ENCODE peak calls at places on chromosomes 16 and 17, in six cellular contexts. One of them, this sample, is unnamed.

GRCh38 chr17:8153550-8153956 is 1.3 kb upstream of the PER1 start:
- DNase-seq in mesendoderm: peak; percentile 72
- DNase-seq in H1: no peak
- DNase-seq in IMR-90: peak; percentile 97
- DNase-seq in neuronal stem cell: no peak
- DNase-seq in mesenchymal stem cell: peak; percentile 98
- DNase-seq in this sample: peak; percentile 55

GRCh38 chr17:78401246-78401645 is 22.8 kb downstream of the PGS1 start:
- DNase-seq in neuronal stem cell: no peak
- DNase-seq in H1: no peak
- DNase-seq in mesendoderm: peak; percentile 51
- DNase-seq in IMR-90: peak; percentile 31
- DNase-seq in mesenchymal stem cell: peak; percentile 54
- DNase-seq in this sample: no peak

GRCh38 chr16:48901712-48902374 is 291.9 kb upstream of the N4BP1 start:
- DNase-seq in mesenchymal stem cell: no peak
- DNase-seq in neuronal stem cell: no peak
- DNase-seq in IMR-90: no peak
- DNase-seq in mesendoderm: peak; percentile 39
- DNase-seq in H1: no peak
- DNase-seq in this sample: peak; percentile 24

GRCh38 chr17:34131386-34131785 is 123.7 kb upstream of the CCL2 start:
- DNase-seq in mesendoderm: no peak
- DNase-seq in neuronal stem cell: no peak
- DNase-seq in IMR-90: no peak
- DNase-seq in H1: no peak
- DNase-seq in mesenchymal stem cell: no peak
- DNase-seq in this sample: no peak

GRCh38 chr16:19831678-19832077 is 53.0 kb downstream of the GPRC5B start:
- DNase-seq in mesenchymal stem cell: peak; percentile 83
- DNase-seq in IMR-90: peak; percentile 89
- DNase-seq in H1: no peak
- DNase-seq in neuronal stem cell: no peak
- DNase-seq in mesendoderm: no peak
- DNase-seq in this sample: no peak

GRCh38 chr17:17344507-17345293 is 41.5 kb downstream of the NT5M start:
- DNase-seq in IMR-90: no peak
- DNase-seq in mesenchymal stem cell: no peak
- DNase-seq in neuronal stem cell: no peak
- DNase-seq in H1: no peak
- DNase-seq in mesendoderm: no peak
- DNase-seq in this sample: peak; percentile 24

GRCh38 chr16:27322858-27323780 is 9.3 kb downstream of the IL4R start:
- DNase-seq in mesenchymal stem cell: no peak
- DNase-seq in mesendoderm: peak; percentile 80
- DNase-seq in H1: no peak
- DNase-seq in IMR-90: no peak
- DNase-seq in neuronal stem cell: no peak
- DNase-seq in this sample: no peak

GRCh38 chr17:47180337-47180736 is 8.8 kb downstream of the CDC27 start:
- DNase-seq in mesendoderm: no peak
- DNase-seq in IMR-90: no peak
- DNase-seq in mesenchymal stem cell: no peak
- DNase-seq in H1: no peak
- DNase-seq in neuronal stem cell: no peak
- DNase-seq in this sample: no peak

GRCh38 chr17:45276031-45276430 is 14.1 kb upstream of the SPATA32 start:
- DNase-seq in neuronal stem cell: no peak
- DNase-seq in IMR-90: peak; percentile 87
- DNase-seq in mesenchymal stem cell: peak; percentile 76
- DNase-seq in mesendoderm: peak; percentile 41
- DNase-seq in H1: no peak
- DNase-seq in this sample: no peak

GRCh38 chr17:82929011-82929622 is 89.3 kb upstream of the ZNF750 start:
- DNase-seq in mesendoderm: no peak
- DNase-seq in H1: no peak
- DNase-seq in neuronal stem cell: no peak
- DNase-seq in IMR-90: no peak
- DNase-seq in mesenchymal stem cell: no peak
- DNase-seq in this sample: no peak

GRCh38 chr16:4535627-4536108 is 2.9 kb downstream of the CDIP1 start:
- DNase-seq in neuronal stem cell: no peak
- DNase-seq in mesenchymal stem cell: no peak
- DNase-seq in IMR-90: no peak
- DNase-seq in H1: no peak
- DNase-seq in mesendoderm: no peak
- DNase-seq in this sample: no peak

GRCh38 chr16:66344533-66345145 is 21.9 kb upstream of the CDH5 start:
- DNase-seq in neuronal stem cell: no peak
- DNase-seq in IMR-90: peak; percentile 48
- DNase-seq in H1: no peak
- DNase-seq in mesenchymal stem cell: peak; percentile 44
- DNase-seq in mesendoderm: no peak
- DNase-seq in this sample: no peak

GRCh38 chr17:21161498-21162393 is 35.0 kb downstream of the DHRS7B start:
- DNase-seq in mesendoderm: no peak
- DNase-seq in H1: no peak
- DNase-seq in neuronal stem cell: no peak
- DNase-seq in IMR-90: peak; percentile 69
- DNase-seq in mesenchymal stem cell: peak; percentile 12
- DNase-seq in this sample: no peak

GRCh38 chr17:41718287-41718645 is 6.1 kb downstream of the GAST start:
- DNase-seq in mesenchymal stem cell: no peak
- DNase-seq in H1: no peak
- DNase-seq in mesendoderm: no peak
- DNase-seq in IMR-90: no peak
- DNase-seq in neuronal stem cell: no peak
- DNase-seq in this sample: no peak

GRCh38 chr17:78568494-78569115 is 8.6 kb downstream of the DNAH17 start:
- DNase-seq in IMR-90: peak; percentile 37
- DNase-seq in mesenchymal stem cell: peak; percentile 66
- DNase-seq in neuronal stem cell: no peak
- DNase-seq in mesendoderm: no peak
- DNase-seq in H1: no peak
- DNase-seq in this sample: no peak

GRCh38 chr17:7889166-7889584 is 586 bp downstream of the CHD3 start:
- DNase-seq in mesendoderm: peak; percentile 57
- DNase-seq in H1: no peak
- DNase-seq in neuronal stem cell: peak; percentile 66
- DNase-seq in mesenchymal stem cell: peak; percentile 94
- DNase-seq in IMR-90: peak; percentile 86
- DNase-seq in this sample: peak; percentile 71

GRCh38 chr16:22373662-22374310 is 633 bp downstream of the CDR2 start:
- DNase-seq in mesendoderm: peak; percentile 44
- DNase-seq in H1: no peak
- DNase-seq in IMR-90: no peak
- DNase-seq in mesenchymal stem cell: peak; percentile 43
- DNase-seq in neuronal stem cell: peak; percentile 23
- DNase-seq in this sample: peak; percentile 38

GRCh38 chr17:40322417-40323315 is 13.7 kb downstream of the RARA start:
- DNase-seq in mesenchymal stem cell: peak; percentile 97
- DNase-seq in neuronal stem cell: no peak
- DNase-seq in IMR-90: peak; percentile 81
- DNase-seq in mesendoderm: peak; percentile 90
- DNase-seq in H1: no peak
- DNase-seq in this sample: peak; percentile 65

GRCh38 chr16:12462690-12463646 is 340.7 kb downstream of the CPPED1 start:
- DNase-seq in neuronal stem cell: no peak
- DNase-seq in IMR-90: peak; percentile 82
- DNase-seq in mesenchymal stem cell: peak; percentile 57
- DNase-seq in mesendoderm: no peak
- DNase-seq in H1: no peak
- DNase-seq in this sample: no peak

GRCh38 chr16:53052519-53053501 is at the start of gene CHD9NB:
- DNase-seq in mesendoderm: peak; percentile 49
- DNase-seq in IMR-90: peak; percentile 86
- DNase-seq in neuronal stem cell: no peak
- DNase-seq in H1: no peak
- DNase-seq in mesenchymal stem cell: peak; percentile 89
- DNase-seq in this sample: no peak

DNA sequence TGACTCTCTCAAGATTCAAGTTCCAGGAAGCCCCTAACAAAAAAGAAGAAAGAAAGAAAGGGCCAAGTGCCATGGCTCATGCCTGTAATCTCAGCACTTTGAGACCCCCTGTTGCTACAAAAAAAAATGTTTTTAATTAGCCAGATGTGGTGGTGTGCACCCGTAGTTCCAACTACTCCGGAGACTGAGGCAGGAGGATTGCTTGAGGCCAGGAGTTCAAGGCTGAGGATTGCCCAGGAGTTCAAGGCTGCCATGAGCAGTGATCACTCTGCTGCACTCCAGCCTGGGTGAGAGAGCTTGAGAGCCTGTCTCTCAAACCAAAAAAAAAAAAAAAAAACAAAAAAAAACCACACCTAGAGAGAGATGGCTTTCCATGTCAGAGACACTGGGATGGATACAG is 18.8 kb downstream of the TLE7 start:
- DNase-seq in neuronal stem cell: no peak
- DNase-seq in H1: no peak
- DNase-seq in mesenchymal stem cell: no peak
- DNase-seq in mesendoderm: no peak
- DNase-seq in IMR-90: no peak
- DNase-seq in this sample: no peak
- H2BK15ac ChIP-seq in neuronal stem cell: no peak overlapping the region
- H2BK15ac ChIP-seq in H1: no peak overlapping the region
- H2BK15ac ChIP-seq in mesenchymal stem cell: no peak overlapping the region
- H2BK15ac ChIP-seq in mesendoderm: no peak overlapping the region
- H2BK15ac ChIP-seq in IMR-90: no peak overlapping the region
- H2BK15ac ChIP-seq in this sample: no peak overlapping the region

GRCh38 chr17:77354420-77354720 is 213.6 kb downstream of the SEC14L1 start:
- DNase-seq in neuronal stem cell: no peak
- DNase-seq in H1: no peak
- DNase-seq in mesendoderm: no peak
- DNase-seq in mesenchymal stem cell: no peak
- DNase-seq in IMR-90: no peak
- DNase-seq in this sample: no peak

GRCh38 chr17:77352441-77352840 is 211.7 kb downstream of the SEC14L1 start:
- DNase-seq in mesendoderm: no peak
- DNase-seq in neuronal stem cell: no peak
- DNase-seq in mesenchymal stem cell: no peak
- DNase-seq in IMR-90: no peak
- DNase-seq in H1: no peak
- DNase-seq in this sample: no peak

GRCh38 chr17:77354721-77355455 is 214.1 kb downstream of the SEC14L1 start:
- DNase-seq in mesendoderm: no peak
- DNase-seq in H1: no peak
- DNase-seq in mesenchymal stem cell: peak; percentile 97
- DNase-seq in neuronal stem cell: no peak
- DNase-seq in IMR-90: peak; percentile 98
- DNase-seq in this sample: peak; percentile 36

GRCh38 chr17:77352996-77353395 is 212.2 kb downstream of the SEC14L1 start:
- DNase-seq in mesendoderm: no peak
- DNase-seq in H1: no peak
- DNase-seq in mesenchymal stem cell: no peak
- DNase-seq in neuronal stem cell: no peak
- DNase-seq in IMR-90: no peak
- DNase-seq in this sample: no peak

DNA sequence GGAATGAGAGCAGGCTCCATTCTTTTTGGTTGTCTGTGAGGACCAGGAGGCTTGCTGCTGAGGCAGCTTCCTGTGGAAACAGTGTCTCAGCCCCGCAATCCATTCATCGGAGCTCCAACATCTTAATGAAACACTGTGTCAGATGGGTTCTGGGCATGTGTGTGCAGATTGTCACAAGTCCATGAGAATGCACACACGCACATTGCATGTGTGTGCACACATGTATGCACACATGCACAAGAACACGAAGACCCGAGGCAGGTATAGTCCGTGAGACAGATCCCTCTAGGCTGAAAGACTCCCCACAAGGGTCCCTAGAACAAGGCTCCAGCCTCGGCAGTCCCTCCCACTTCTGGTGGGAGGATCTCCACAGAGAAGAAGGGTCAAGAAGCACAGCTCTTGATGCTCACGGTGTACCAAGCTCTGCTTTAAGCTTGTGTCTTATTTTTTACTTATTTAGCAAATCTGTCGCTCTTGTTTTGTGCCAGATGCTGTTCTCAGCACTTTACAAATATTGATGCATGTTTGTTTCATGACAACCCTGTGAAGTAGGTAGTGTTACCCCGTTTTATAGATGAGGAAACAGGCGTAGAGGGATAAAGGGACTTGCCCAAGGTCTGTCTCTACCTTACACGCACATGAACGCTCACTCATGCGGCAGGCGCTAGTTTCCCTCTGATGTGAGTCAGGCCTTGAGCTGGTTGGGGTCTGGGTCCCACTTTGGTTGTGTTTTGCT is 213.1 kb downstream of the SEC14L1 start:
- DNase-seq in mesenchymal stem cell: no peak
- DNase-seq in IMR-90: peak; percentile 53
- DNase-seq in H1: no peak
- DNase-seq in mesendoderm: no peak
- DNase-seq in neuronal stem cell: no peak
- DNase-seq in this sample: no peak
- H2BK15ac ChIP-seq in mesenchymal stem cell: no peak overlapping the region
- H2BK15ac ChIP-seq in IMR-90: peak overlapping the region; percentile 10
- H2BK15ac ChIP-seq in H1: peak overlapping the region; percentile 77
- H2BK15ac ChIP-seq in mesendoderm: no peak overlapping the region
- H2BK15ac ChIP-seq in neuronal stem cell: no peak overlapping the region
- H2BK15ac ChIP-seq in this sample: no peak overlapping the region

DNA sequence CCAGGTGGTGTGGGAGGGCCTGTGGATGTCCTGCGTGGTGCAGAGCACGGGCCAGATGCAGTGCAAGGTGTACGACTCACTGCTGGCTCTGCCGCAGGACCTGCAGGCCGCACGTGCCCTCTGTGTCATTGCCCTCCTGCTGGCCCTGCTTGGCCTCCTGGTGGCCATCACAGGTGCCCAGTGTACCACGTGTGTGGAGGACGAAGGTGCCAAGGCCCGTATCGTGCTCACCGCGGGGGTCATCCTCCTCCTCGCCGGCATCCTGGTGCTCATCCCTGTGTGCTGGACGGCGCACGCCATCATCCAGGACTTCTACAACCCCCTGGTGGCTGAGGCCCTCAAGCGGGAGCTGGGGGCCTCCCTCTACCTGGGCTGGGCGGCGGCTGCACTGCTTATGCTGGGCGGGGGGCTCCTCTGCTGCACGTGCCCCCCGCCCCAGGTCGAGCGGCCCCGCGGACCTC is 798 bp downstream of the CLDN9 start:
- DNase-seq in H1: no peak
- DNase-seq in mesendoderm: no peak
- DNase-seq in IMR-90: no peak
- DNase-seq in mesenchymal stem cell: no peak
- DNase-seq in neuronal stem cell: no peak
- DNase-seq in this sample: peak; percentile 66
- H2BK15ac ChIP-seq in H1: peak overlapping the region; percentile 98
- H2BK15ac ChIP-seq in mesendoderm: no peak overlapping the region
- H2BK15ac ChIP-seq in IMR-90: no peak overlapping the region
- H2BK15ac ChIP-seq in mesenchymal stem cell: no peak overlapping the region
- H2BK15ac ChIP-seq in neuronal stem cell: peak overlapping the region; percentile 49
- H2BK15ac ChIP-seq in this sample: no peak overlapping the region

DNA sequence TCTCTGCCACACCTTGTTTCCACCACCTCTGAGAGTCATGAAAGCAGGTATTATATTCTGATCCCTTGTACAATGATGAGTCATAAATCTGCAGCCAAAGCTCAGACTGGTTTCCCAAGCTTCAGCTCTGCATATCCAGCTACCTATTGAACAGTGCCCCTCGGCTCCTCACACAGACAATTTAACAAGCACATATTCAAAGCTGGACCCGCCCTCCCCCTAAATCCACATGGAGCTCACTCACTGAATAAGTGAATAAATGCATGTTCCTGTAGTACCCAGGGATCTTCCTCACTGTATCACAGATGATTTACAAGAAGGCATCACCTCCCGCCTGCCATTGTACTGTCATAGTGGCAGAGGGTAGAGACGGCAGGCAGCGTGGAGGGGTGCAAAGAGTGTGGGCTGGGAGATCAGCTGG is 516.4 kb downstream of the GRIN2A start:
- DNase-seq in mesendoderm: no peak
- DNase-seq in neuronal stem cell: no peak
- DNase-seq in IMR-90: no peak
- DNase-seq in mesenchymal stem cell: no peak
- DNase-seq in H1: no peak
- DNase-seq in this sample: no peak
- H2BK15ac ChIP-seq in mesendoderm: no peak overlapping the region
- H2BK15ac ChIP-seq in neuronal stem cell: no peak overlapping the region
- H2BK15ac ChIP-seq in IMR-90: no peak overlapping the region
- H2BK15ac ChIP-seq in mesenchymal stem cell: no peak overlapping the region
- H2BK15ac ChIP-seq in H1: no peak overlapping the region
- H2BK15ac ChIP-seq in this sample: no peak overlapping the region